ENCODE peak calls at places on chromosomes 12 and 14, in six cellular contexts. B is amygdala; C is IMR-90; V is stimulated activated CD8-positive, alpha-beta memory T cell treated with anti-CD3 and anti-CD28 coated beads, Interleukin-15, amount 100 ng/mL, for 24 hours; K is HCT116; J is WTC11. X is an unnamed sample.

GRCh38 chr12:120586216-120586615 is 5.0 kb upstream of the POP5 start:
- DNase-seq in J (no peak), K (no peak), V (no peak), B (no peak), C (no peak), X (no peak)

GRCh38 chr12:62268956-62269355 is 8.8 kb downstream of the USP15 start:
- DNase-seq in V (no peak), J (no peak), K (no peak), C (peak), B (no peak), X (no peak)

GRCh38 chr14:104140213-104140462 is 1.8 kb downstream of the KIF26A start:
- DNase-seq in B (no peak), C (no peak), J (no peak), K (no peak), V (no peak), X (no peak)

GRCh38 chr12:52005218-52005902 is 1.4 kb upstream of the TAMALIN start:
- DNase-seq in B (no peak), K (no peak), C (no peak), J (no peak), V (no peak), X (no peak)

GRCh38 chr12:52418576-52419110 is 12.5 kb upstream of the KRT82 start:
- DNase-seq in B (no peak), K (no peak), C (no peak), V (no peak), J (no peak), X (no peak)

GRCh38 chr12:53423597-53423996 is at the start of gene AMHR2:
- DNase-seq in J (no peak), B (no peak), K (no peak), C (no peak), V (no peak), X (no peak)

GRCh38 chr12:109445224-109445623 is 31.9 kb downstream of the KCTD10 start:
- DNase-seq in K (no peak), V (no peak), B (no peak), C (peak), J (no peak), X (no peak)

GRCh38 chr14:22513066-22513812 is 75.8 kb downstream of the DAD1 start:
- DNase-seq in J (no peak), C (no peak), B (no peak), V (no peak), K (no peak), X (no peak)

GRCh38 chr14:101077511-101078074 is 174.1 kb upstream of the RTL1 start:
- DNase-seq in J (peak), C (peak), V (no peak), K (no peak), B (peak), X (no peak)

GRCh38 chr14:49946320-49947141 is 53.6 kb downstream of the ARF6 start:
- DNase-seq in C (peak), K (no peak), V (no peak), J (no peak), B (no peak), X (peak)

GRCh38 chr14:97625512-97625911 is 828.3 kb downstream of the VRK1 start:
- DNase-seq in V (no peak), B (no peak), K (no peak), J (no peak), C (no peak), X (no peak)

GRCh38 chr12:124277394-124278222 is 17.3 kb upstream of the RFLNA start:
- DNase-seq in K (no peak), V (no peak), C (no peak), J (no peak), B (no peak), X (no peak)

X was measured in LoVo.